ENCODE peak calls at places on chromosomes 5 and 9, in eight cellular contexts. Q, C, U, J, H, W, Z and Y are unnamed samples.

GRCh38 chr9:131053896-131054295 is 42.4 kb upstream of the AIF1L start:
- DNase-seq in J (no peak), Q (no peak), C (no peak), W (no peak), H (no peak), Z (no peak), U (no peak), Y (no peak)

GRCh38 chr9:93111371-93112115 is 15.5 kb downstream of the CARD19 start:
- DNase-seq in W (no peak), C (no peak), Q (peak), J (no peak), Z (peak), U (no peak), H (no peak), Y (no peak)

GRCh38 chr9:70055867-70056266 is 12.2 kb downstream of the MAMDC2 start:
- DNase-seq in C (no peak), U (no peak), J (no peak), W (no peak), H (no peak), Z (no peak), Q (no peak), Y (no peak)

GRCh38 chr5:89457411-89458329 is 574.7 kb upstream of the MEF2C start:
- DNase-seq in J (no peak), C (peak), H (peak), U (peak), Z (no peak), W (peak), Q (no peak), Y (peak)

GRCh38 chr9:85522459-85523092 is 219.2 kb downstream of the AGTPBP1 start:
- DNase-seq in H (peak), Z (peak), C (no peak), W (peak), Q (peak), J (peak), U (peak), Y (peak)

GRCh38 chr9:125550216-125550614 is 156.8 kb downstream of the MAPKAP1 start:
- DNase-seq in U (no peak), C (no peak), Q (no peak), W (peak), J (no peak), Z (no peak), H (peak), Y (peak)

GRCh38 chr9:136651859-136652258 is 10.9 kb upstream of the EGFL7 start:
- DNase-seq in W (no peak), H (no peak), Q (no peak), J (no peak), C (no peak), U (no peak), Z (no peak), Y (no peak)

GRCh38 chr5:43432486-43433365 is 20.5 kb upstream of the CCL28 start:
- DNase-seq in Q (peak), Z (no peak), J (no peak), U (peak), W (peak), C (peak), H (peak), Y (peak)

GRCh38 chr5:90956511-90956910 is 397.9 kb downstream of the ADGRV1 start:
- DNase-seq in C (no peak), J (no peak), U (no peak), H (no peak), Z (no peak), W (no peak), Q (no peak), Y (peak)

GRCh38 chr5:4058899-4059298 is 463.3 kb downstream of the IRX1 start:
- DNase-seq in W (no peak), C (no peak), J (no peak), Z (no peak), U (no peak), H (peak), Q (no peak), Y (peak)

GRCh38 chr5:159550951-159551350 is 220.7 kb upstream of the IL12B start:
- DNase-seq in U (no peak), J (no peak), C (no peak), W (no peak), Z (no peak), Q (no peak), H (peak), Y (no peak)

GRCh38 chr5:139650031-139650688 is 2.0 kb downstream of the CXXC5 start:
- DNase-seq in C (no peak), U (peak), Q (peak), W (peak), Z (peak), J (peak), H (no peak), Y (no peak)

GRCh38 chr9:98657897-98658296 is 50.8 kb downstream of the GABBR2 start:
- DNase-seq in C (no peak), W (no peak), Z (no peak), J (no peak), H (peak), Q (no peak), U (no peak), Y (peak)

GRCh38 chr5:14343376-14343775 is 200.2 kb downstream of the TRIO start:
- DNase-seq in H (no peak), W (no peak), Q (no peak), U (no peak), C (no peak), J (no peak), Z (no peak), Y (no peak)

GRCh38 chr9:34124103-34124502 is 2.4 kb downstream of the DCAF12 start:
- DNase-seq in J (no peak), Q (no peak), U (no peak), Z (peak), C (no peak), W (no peak), H (peak), Y (no peak)

GRCh38 chr5:108148715-108149139 is 233.2 kb downstream of the FBXL17 start:
- DNase-seq in H (peak), W (peak), Q (no peak), C (peak), U (no peak), Z (no peak), J (peak), Y (peak)

GRCh38 chr9:110251212-110251611 is 5.1 kb downstream of the TXN start:
- DNase-seq in Q (no peak), C (no peak), H (no peak), U (no peak), Z (no peak), W (no peak), J (no peak), Y (no peak)

GRCh38 chr5:17772232-17772631 is 138.0 kb downstream of the TAF11L14 start:
- DNase-seq in W (no peak), Z (no peak), U (no peak), H (no peak), J (no peak), Q (no peak), C (no peak), Y (no peak)

GRCh38 chr9:81377310-81377709 is 312.0 kb downstream of the TLE1 start:
- DNase-seq in W (no peak), H (no peak), Z (no peak), U (no peak), J (no peak), Q (no peak), C (no peak), Y (no peak)

GRCh38 chr5:119353686-119354366 is 2.0 kb upstream of the TNFAIP8 start:
- DNase-seq in Q (no peak), J (no peak), Z (no peak), C (no peak), W (no peak), H (no peak), U (no peak), Y (no peak)

GRCh38 chr9:33229359-33230120 is 10.4 kb upstream of the SPINK4 start:
- DNase-seq in U (no peak), W (no peak), C (no peak), H (no peak), Z (no peak), J (peak), Q (peak), Y (no peak)

GRCh38 chr5:138177936-138178515 is 404 bp downstream of the BRD8 start:
- DNase-seq in Z (no peak), U (peak), C (no peak), J (peak), W (peak), H (peak), Q (peak), Y (peak)

GRCh38 chr5:150190987-150191386 is 1.1 kb downstream of the SLC6A7 start:
- DNase-seq in Z (no peak), C (no peak), U (no peak), H (no peak), Q (no peak), J (no peak), W (no peak), Y (no peak)

GRCh38 chr9:134130503-134131375 is 5.1 kb upstream of the WDR5 start:
- DNase-seq in U (peak), J (peak), C (no peak), H (peak), Z (no peak), W (no peak), Q (peak), Y (peak)

GRCh38 chr5:82356808-82357671 is 78.9 kb upstream of the RPS23 start:
- DNase-seq in J (peak), H (peak), C (peak), Z (no peak), U (peak), Q (peak), W (no peak), Y (peak)

GRCh38 chr9:13171261-13171660 is 108.2 kb downstream of the MPDZ start:
- DNase-seq in C (no peak), U (no peak), Q (no peak), W (no peak), H (peak), Z (no peak), J (no peak), Y (peak)

GRCh38 chr5:35815089-35815936 is 41.4 kb upstream of the IL7R start:
- DNase-seq in Z (no peak), J (peak), W (peak), U (no peak), C (no peak), Q (no peak), H (peak), Y (peak)

GRCh38 chr9:6944896-6945295 is 187.1 kb downstream of the KDM4C start:
- DNase-seq in Z (no peak), J (no peak), U (no peak), H (no peak), Q (no peak), W (no peak), C (no peak), Y (no peak)
- H3K4me3 ChIP-seq in Z (no peak), J (no peak), U (no peak), H (no peak), Q (no peak), W (no peak), C (no peak), Y (no peak)

DNA sequence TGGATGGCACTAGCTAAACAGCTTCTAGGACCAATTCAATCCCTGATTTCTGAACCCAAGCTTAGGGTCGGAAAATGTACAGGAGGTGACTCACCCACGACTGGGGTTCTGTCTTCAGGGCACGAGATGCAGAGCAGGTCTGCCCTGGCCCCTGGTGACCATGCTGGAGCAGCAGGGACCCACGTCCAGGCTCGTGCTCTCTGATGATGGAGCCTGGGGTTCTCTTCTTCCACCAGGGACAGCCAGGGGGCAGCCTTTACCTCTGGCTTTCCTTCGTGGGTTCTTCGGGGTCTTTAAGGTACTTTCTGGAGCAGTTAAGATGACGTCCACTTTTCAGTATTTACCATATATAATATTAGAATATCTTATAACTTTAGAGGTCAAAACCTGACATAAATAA is 2.1 kb downstream of the CFAP77 start:
- DNase-seq in Q (no peak), W (peak), Z (no peak), J (peak), U (no peak), H (no peak), C (no peak), Y (peak)
- TF ChIP-seq CTCF in Q (peak), W (peak), Z (peak), J (peak), U (peak), H (peak), C (peak), Y (peak)

GRCh38 chr5:141319202-141319601 is 1.4 kb downstream of the TAF7 start:
- DNase-seq in Q (no peak), U (no peak), C (no peak), W (no peak), J (no peak), Z (no peak), H (no peak), Y (no peak)
- H3K4me3 ChIP-seq in Q (peak), U (peak), C (no peak), W (peak), J (peak), Z (no peak), H (no peak), Y (no peak)

GRCh38 chr9:75002422-75003023 is 25.6 kb downstream of the CARNMT1 start:
- DNase-seq in W (no peak), Z (no peak), H (no peak), U (no peak), C (no peak), Q (no peak), J (no peak), Y (no peak)
- TF ChIP-seq CTCF in W (no peak), Z (no peak), H (no peak), U (no peak), C (no peak), Q (no peak), J (no peak), Y (no peak)

GRCh38 chr9:121019282-121019681 is 30.8 kb downstream of the C5 start:
- DNase-seq in Z (no peak), U (no peak), Q (no peak), C (no peak), J (no peak), W (peak), H (no peak), Y (no peak)

GRCh38 chr9:121009657-121010056 is 40.4 kb downstream of the C5 start:
- DNase-seq in U (no peak), H (no peak), Z (no peak), Q (no peak), W (no peak), J (no peak), C (no peak), Y (no peak)

GRCh38 chr9:121013911-121014310 is 36.2 kb downstream of the C5 start:
- DNase-seq in Q (no peak), U (no peak), J (peak), Z (no peak), H (no peak), C (no peak), W (no peak), Y (no peak)
- H3K4me3 ChIP-seq in Q (no peak), U (no peak), J (no peak), Z (no peak), H (no peak), C (no peak), W (no peak), Y (no peak)

GRCh38 chr5:15601274-15601673 is 101.3 kb downstream of the FBXL7 start:
- DNase-seq in J (peak), Z (no peak), W (no peak), Q (no peak), C (no peak), H (no peak), U (no peak), Y (no peak)

GRCh38 chr5:15609076-15609725 is 109.2 kb downstream of the FBXL7 start:
- DNase-seq in C (no peak), H (no peak), J (no peak), U (no peak), Z (no peak), Q (no peak), W (no peak), Y (no peak)

GRCh38 chr5:15601853-15602252 is 101.9 kb downstream of the FBXL7 start:
- DNase-seq in U (no peak), C (no peak), W (no peak), Q (no peak), H (no peak), J (no peak), Z (no peak), Y (no peak)

GRCh38 chr5:15607076-15607475 is 107.1 kb downstream of the FBXL7 start:
- DNase-seq in W (no peak), C (no peak), Q (no peak), U (no peak), J (no peak), H (no peak), Z (no peak), Y (no peak)

DNA sequence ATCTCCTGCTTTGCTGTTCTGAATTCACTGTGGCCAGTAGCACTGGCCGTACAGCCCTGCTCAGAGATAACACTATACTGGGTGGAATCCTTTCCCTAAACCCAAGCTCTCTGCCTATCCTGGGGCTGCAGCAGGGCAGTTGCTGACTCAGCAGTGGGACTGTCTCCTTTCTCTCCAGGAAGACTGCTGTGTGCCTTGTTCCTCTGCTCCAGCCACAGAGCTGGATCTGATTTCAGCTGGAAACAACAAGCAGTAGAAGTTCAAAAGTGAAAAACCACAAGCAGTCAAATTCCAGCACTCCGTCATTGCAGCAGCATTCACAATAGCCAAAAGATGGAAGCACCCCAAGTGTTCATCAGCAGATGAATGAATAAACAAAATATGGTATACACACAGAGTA is 105.0 kb downstream of the FBXL7 start:
- DNase-seq in J (no peak), Q (no peak), U (no peak), H (peak), C (no peak), W (no peak), Z (no peak), Y (no peak)
- TF ChIP-seq CTCF in J (no peak), Q (no peak), U (no peak), H (no peak), C (no peak), W (no peak), Z (no peak), Y (no peak)

DNA sequence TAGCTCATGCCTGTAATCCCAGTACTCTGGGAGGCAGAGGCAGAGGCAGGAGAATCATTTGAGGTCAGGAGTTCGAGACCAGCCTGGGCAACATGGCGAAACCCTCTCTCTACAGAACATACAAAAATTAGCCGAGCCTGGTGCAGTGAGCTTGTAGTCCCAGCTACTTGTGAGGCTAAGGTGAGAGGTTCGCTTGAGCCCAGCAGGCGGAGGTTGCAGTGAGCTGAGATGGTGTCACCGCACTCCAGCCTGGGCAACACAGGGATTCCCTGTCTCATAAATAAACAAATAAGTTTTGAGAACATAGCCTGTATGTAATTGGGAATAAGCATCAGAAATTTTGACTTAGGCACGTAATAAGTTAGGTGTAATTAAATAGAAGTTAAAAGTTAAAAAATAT is 971.7 kb upstream of the COX7C start:
- DNase-seq in Q (no peak), W (no peak), Z (no peak), H (no peak), C (no peak), J (no peak), U (no peak), Y (no peak)
- H3K4me3 ChIP-seq in Q (no peak), W (no peak), Z (no peak), H (no peak), C (no peak), J (no peak), U (no peak), Y (no peak)

GRCh38 chr5:1004598-1005361 is 3.8 kb upstream of the NKD2 start:
- DNase-seq in H (peak), U (peak), J (peak), Q (peak), W (peak), C (no peak), Z (peak), Y (peak)
- TF ChIP-seq CTCF in H (peak), U (peak), J (no peak), Q (peak), W (peak), C (no peak), Z (peak), Y (peak)

DNA sequence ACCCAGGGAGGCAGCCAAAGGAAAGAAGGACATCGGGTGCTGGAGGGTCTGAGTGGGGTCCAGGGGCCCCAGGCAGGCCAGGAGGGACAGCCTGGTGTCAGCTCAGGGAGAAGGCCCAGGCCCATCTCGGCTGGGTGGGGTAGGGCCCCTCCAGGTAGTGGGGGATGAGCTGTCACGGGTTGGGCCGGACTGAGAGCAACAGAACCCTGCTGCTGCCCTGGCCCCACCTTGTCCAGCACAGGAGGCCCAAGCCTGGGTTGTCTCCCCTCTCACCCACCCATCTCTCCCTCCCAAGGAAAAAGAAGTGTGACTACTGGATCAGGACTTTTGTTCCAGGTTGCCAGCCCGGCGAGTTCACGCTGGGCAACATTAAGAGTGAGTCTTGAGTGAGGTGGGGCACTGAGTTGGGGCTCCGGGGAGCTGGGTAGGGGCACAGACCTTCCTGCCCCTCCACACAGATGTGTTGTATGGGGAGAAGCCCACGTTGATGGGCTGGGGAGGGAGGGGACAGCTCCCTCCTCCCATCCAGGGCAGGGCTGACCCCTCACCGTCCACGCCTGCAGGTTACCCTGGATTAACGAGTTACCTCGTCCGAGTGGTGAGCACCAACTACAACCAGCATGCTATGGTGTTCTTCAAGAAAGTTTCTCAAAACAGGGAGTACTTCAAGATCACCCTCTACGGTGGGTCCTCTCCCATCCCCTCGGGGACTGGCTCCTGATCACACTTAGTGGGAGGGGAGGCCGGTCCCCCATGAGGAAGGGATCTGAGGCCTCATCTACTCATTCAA is 2.3 kb downstream of the LCN2 start:
- DNase-seq in C (no peak), U (no peak), W (no peak), J (no peak), Z (peak), Q (peak), H (no peak), Y (no peak)
- H3K4me3 ChIP-seq in C (no peak), U (no peak), W (no peak), J (no peak), Z (no peak), Q (no peak), H (no peak), Y (no peak)